ENCODE peak calls at places on chromosomes 6 and 20, in eight cellular contexts. S, W, T, N, B, R, V and D are unnamed samples.
A peak's percentile ranks its signal among the peaks of the same experiment; 100 is the strongest.

GRCh38 chr20:13492001-13492480 is 146.7 kb downstream of the TASP1 start:
- DNase-seq in S (no peak), W (peak; percentile 9), T (no peak), N (peak; percentile 89), B (peak; percentile 83), R (no peak), V (peak; percentile 23), D (no peak)

GRCh38 chr6:157229733-157230132 is 93.6 kb downstream of the TMEM242 start:
- DNase-seq in S (peak; percentile 66), W (no peak), T (no peak), N (peak; percentile 46), B (peak; percentile 56), R (peak; percentile 66), V (no peak), D (peak; percentile 75)

GRCh38 chr20:18879262-18879661 is 65.7 kb downstream of the SCP2D1 start:
- DNase-seq in S (no peak), W (no peak), T (no peak), N (no peak), B (no peak), R (no peak), V (no peak), D (no peak)

GRCh38 chr6:70956451-70957283 is at the start of gene B3GAT2:
- DNase-seq in S (no peak), W (peak; percentile 27), T (no peak), N (peak; percentile 66), B (no peak), R (no peak), V (no peak), D (no peak)

GRCh38 chr6:39923394-39923793 is 10.9 kb downstream of the MOCS1 start:
- DNase-seq in S (peak; percentile 82), W (peak; percentile 66), T (no peak), N (no peak), B (no peak), R (peak; percentile 79), V (no peak), D (peak; percentile 49)

GRCh38 chr20:53922901-53923314 is 147.5 kb downstream of the BCAS1 start:
- DNase-seq in S (peak; percentile 51), W (no peak), T (no peak), N (no peak), B (peak; percentile 23), R (peak; percentile 29), V (no peak), D (no peak)

GRCh38 chr6:8060346-8060745 is 3.8 kb downstream of the BLOC1S5 start:
- DNase-seq in S (no peak), W (no peak), T (peak; percentile 83), N (no peak), B (no peak), R (no peak), V (no peak), D (no peak)

GRCh38 chr20:35238746-35239145 is 12.3 kb downstream of the MMP24 start:
- DNase-seq in S (no peak), W (no peak), T (no peak), N (no peak), B (no peak), R (no peak), V (no peak), D (no peak)

GRCh38 chr6:9308284-9308683 is 872.9 kb upstream of the SLC35B3 start:
- DNase-seq in S (no peak), W (no peak), T (peak; percentile 28), N (no peak), B (no peak), R (no peak), V (no peak), D (no peak)

GRCh38 chr20:57957397-57958049 is 247.7 kb upstream of the PMEPA1 start:
- DNase-seq in S (peak; percentile 48), W (no peak), T (no peak), N (no peak), B (no peak), R (no peak), V (peak; percentile 80), D (no peak)

GRCh38 chr20:44705364-44706094 is 9.6 kb upstream of the CCN5 start:
- DNase-seq in S (no peak), W (no peak), T (no peak), N (no peak), B (no peak), R (no peak), V (no peak), D (no peak)

GRCh38 chr20:44703183-44703925 is 11.8 kb upstream of the CCN5 start:
- DNase-seq in S (no peak), W (no peak), T (no peak), N (no peak), B (no peak), R (no peak), V (no peak), D (no peak)

GRCh38 chr20:44702776-44703175 is 12.4 kb upstream of the CCN5 start:
- DNase-seq in S (peak; percentile 86), W (peak; percentile 54), T (no peak), N (no peak), B (peak; percentile 94), R (peak; percentile 64), V (peak; percentile 87), D (peak; percentile 63)

GRCh38 chr20:44704551-44704971 is 10.6 kb upstream of the CCN5 start:
- DNase-seq in S (no peak), W (no peak), T (no peak), N (no peak), B (no peak), R (no peak), V (no peak), D (no peak)

GRCh38 chr20:44703956-44704488 is 11.1 kb upstream of the CCN5 start:
- DNase-seq in S (no peak), W (no peak), T (no peak), N (no peak), B (no peak), R (no peak), V (no peak), D (no peak)
- H3K4me1 ChIP-seq in S (peaks cover 9% of the 10 kb centered on the region), W (no peaks in the 10 kb centered on the region), T (no peaks in the 10 kb centered on the region), N (peaks cover 15% of the 10 kb centered on the region), B (peaks cover 44% of the 10 kb centered on the region), R (peaks cover 12% of the 10 kb centered on the region), V (no peaks in the 10 kb centered on the region), D (no peaks in the 10 kb centered on the region)

GRCh38 chr20:51419236-51419635 is 123.3 kb downstream of the NFATC2 start:
- DNase-seq in S (no peak), W (no peak), T (peak; percentile 52), N (no peak), B (no peak), R (no peak), V (no peak), D (no peak)
- H3K4me1 ChIP-seq in S (peaks cover 13% of the 10 kb centered on the region), W (no peaks in the 10 kb centered on the region), T (peaks cover 12% of the 10 kb centered on the region), N (peaks cover 1% of the 10 kb centered on the region), B (no peaks in the 10 kb centered on the region), R (no peaks in the 10 kb centered on the region), V (no peaks in the 10 kb centered on the region), D (no peaks in the 10 kb centered on the region)

GRCh38 chr20:38147166-38147565 is 17.9 kb downstream of the TGM2 start:
- DNase-seq in S (no peak), W (no peak), T (no peak), N (no peak), B (no peak), R (no peak), V (no peak), D (no peak)

GRCh38 chr20:38146156-38146555 is 18.9 kb downstream of the TGM2 start:
- DNase-seq in S (no peak), W (no peak), T (no peak), N (no peak), B (no peak), R (no peak), V (no peak), D (no peak)

GRCh38 chr20:38146628-38147027 is 18.4 kb downstream of the TGM2 start:
- DNase-seq in S (no peak), W (no peak), T (no peak), N (no peak), B (no peak), R (no peak), V (no peak), D (no peak)

GRCh38 chr20:38148328-38149102 is 16.6 kb downstream of the TGM2 start:
- DNase-seq in S (no peak), W (no peak), T (no peak), N (no peak), B (no peak), R (no peak), V (no peak), D (no peak)

DNA sequence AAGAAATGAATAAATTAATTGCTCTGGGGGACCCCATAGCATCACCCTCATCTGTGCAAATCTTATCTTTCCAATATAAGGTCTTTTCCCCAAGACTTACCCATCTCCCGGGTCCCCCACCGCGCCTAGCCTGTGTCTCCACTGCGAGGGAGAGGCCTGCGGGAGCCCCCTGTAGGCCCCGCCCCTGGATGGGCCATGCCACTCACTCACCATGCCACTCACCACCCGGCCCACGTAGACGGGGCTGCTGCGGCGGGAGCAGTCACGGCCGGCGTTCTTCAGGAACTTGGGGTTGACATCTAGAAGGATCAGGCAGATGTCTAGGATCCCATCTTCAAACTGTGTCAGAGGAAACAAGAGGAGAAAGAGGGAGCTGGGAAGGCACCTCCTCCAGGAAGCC is 17.3 kb downstream of the TGM2 start:
- DNase-seq in S (no peak), W (no peak), T (no peak), N (no peak), B (no peak), R (no peak), V (no peak), D (no peak)
- H3K4me1 ChIP-seq in S (peaks cover 9% of the 10 kb centered on the region), W (peaks cover 44% of the 10 kb centered on the region), T (peaks cover 16% of the 10 kb centered on the region), N (no peaks in the 10 kb centered on the region), B (peaks cover 28% of the 10 kb centered on the region), R (peaks cover 40% of the 10 kb centered on the region), V (peaks cover 6% of the 10 kb centered on the region), D (peaks cover 21% of the 10 kb centered on the region)

GRCh38 chr6:22296067-22296466 is 769 bp downstream of the PRL start:
- DNase-seq in S (no peak), W (no peak), T (no peak), N (no peak), B (no peak), R (no peak), V (no peak), D (no peak)
- H3K4me1 ChIP-seq in S (no peaks in the 10 kb centered on the region), W (no peaks in the 10 kb centered on the region), T (no peaks in the 10 kb centered on the region), N (no peaks in the 10 kb centered on the region), B (no peaks in the 10 kb centered on the region), R (no peaks in the 10 kb centered on the region), V (no peaks in the 10 kb centered on the region), D (no peaks in the 10 kb centered on the region)

GRCh38 chr6:13286185-13286584 is 42.2 kb downstream of the TBC1D7 start:
- DNase-seq in S (no peak), W (no peak), T (no peak), N (no peak), B (no peak), R (no peak), V (no peak), D (no peak)

GRCh38 chr6:13288481-13288880 is 39.9 kb downstream of the TBC1D7 start:
- DNase-seq in S (peak; percentile 24), W (no peak), T (no peak), N (no peak), B (peak; percentile 28), R (no peak), V (no peak), D (no peak)

GRCh38 chr6:13288969-13289391 is 39.4 kb downstream of the TBC1D7 start:
- DNase-seq in S (peak; percentile 25), W (no peak), T (no peak), N (no peak), B (no peak), R (no peak), V (no peak), D (no peak)

GRCh38 chr6:13285705-13286104 is 42.6 kb downstream of the TBC1D7 start:
- DNase-seq in S (no peak), W (no peak), T (no peak), N (no peak), B (no peak), R (no peak), V (no peak), D (no peak)

GRCh38 chr6:13287104-13287503 is 41.2 kb downstream of the TBC1D7 start:
- DNase-seq in S (no peak), W (no peak), T (no peak), N (no peak), B (peak; percentile 55), R (no peak), V (no peak), D (no peak)
- H3K4me1 ChIP-seq in S (no peaks in the 10 kb centered on the region), W (no peaks in the 10 kb centered on the region), T (no peaks in the 10 kb centered on the region), N (peaks cover 5% of the 10 kb centered on the region), B (no peaks in the 10 kb centered on the region), R (no peaks in the 10 kb centered on the region), V (no peaks in the 10 kb centered on the region), D (no peaks in the 10 kb centered on the region)